ENCODE peak calls at places on chromosomes 12 and 14, in seven cellular contexts. D is IMR-90, G is neuronal stem cell, L is H9, O is H1, K is mesendoderm, E is trophoblast cell. F is an unnamed sample.

GRCh38 chr12:3604750-3605638 is 114.0 kb downstream of the PRMT8 start:
- DNase-seq in D (no peak), G (no peak), L (peak; percentile 74), O (peak; percentile 31), K (peak; percentile 58), E (no peak), F (no peak)

GRCh38 chr14:53515264-53515663 is 362.1 kb upstream of the DDHD1 start:
- DNase-seq in D (peak; percentile 37), G (no peak), L (no peak), O (no peak), K (no peak), E (no peak), F (peak; percentile 35)

GRCh38 chr12:95582230-95583058 is 31.2 kb upstream of the USP44 start:
- DNase-seq in D (peak; percentile 77), G (no peak), L (no peak), O (no peak), K (peak; percentile 49), E (no peak), F (peak; percentile 54)

GRCh38 chr12:58888131-58888783 is 32.0 kb downstream of the LRIG3 start:
- DNase-seq in D (peak; percentile 63), G (no peak), L (no peak), O (no peak), K (no peak), E (no peak), F (no peak)

GRCh38 chr14:97723834-97724770 is 926.9 kb downstream of the VRK1 start:
- DNase-seq in D (no peak), G (no peak), L (no peak), O (no peak), K (no peak), E (no peak), F (no peak)

GRCh38 chr12:88684610-88685009 is 104.3 kb upstream of the KITLG start:
- DNase-seq in D (no peak), G (no peak), L (no peak), O (no peak), K (no peak), E (no peak), F (no peak)

GRCh38 chr12:15829949-15830348 is 40.8 kb upstream of the EPS8 start:
- DNase-seq in D (peak; percentile 61), G (no peak), L (no peak), O (no peak), K (no peak), E (no peak), F (peak; percentile 18)

GRCh38 chr12:126483145-126484068 is 1418.2 kb downstream of the AACS start:
- DNase-seq in D (no peak), G (no peak), L (no peak), O (no peak), K (no peak), E (no peak), F (no peak)

GRCh38 chr12:121190523-121191031 is 19.4 kb upstream of the P2RX4 start:
- DNase-seq in D (peak; percentile 97), G (no peak), L (no peak), O (no peak), K (peak; percentile 93), E (peak; percentile 67), F (peak; percentile 94)

GRCh38 chr14:101068293-101068957 is 164.9 kb upstream of the RTL1 start:
- DNase-seq in D (no peak), G (no peak), L (peak; percentile 18), O (no peak), K (peak; percentile 20), E (no peak), F (no peak)

GRCh38 chr14:64702493-64703392 is 1.5 kb upstream of the PLEKHG3 start:
- DNase-seq in D (no peak), G (no peak), L (peak; percentile 96), O (no peak), K (peak; percentile 93), E (peak; percentile 44), F (no peak)

GRCh38 chr12:13435535-13435934 is 239.0 kb downstream of the EMP1 start:
- DNase-seq in D (no peak), G (no peak), L (peak; percentile 54), O (peak; percentile 17), K (peak; percentile 85), E (no peak), F (no peak)

GRCh38 chr12:99157946-99158345 is 489.6 kb upstream of the GARIN6 start:
- DNase-seq in D (no peak), G (no peak), L (no peak), O (no peak), K (no peak), E (no peak), F (no peak)
- H2AK5ac ChIP-seq in D (no peak overlapping the region), G (no peak overlapping the region), L (no peak overlapping the region), O (no peak overlapping the region), K (no peak overlapping the region), E (no peak overlapping the region), F (no peak overlapping the region)

DNA sequence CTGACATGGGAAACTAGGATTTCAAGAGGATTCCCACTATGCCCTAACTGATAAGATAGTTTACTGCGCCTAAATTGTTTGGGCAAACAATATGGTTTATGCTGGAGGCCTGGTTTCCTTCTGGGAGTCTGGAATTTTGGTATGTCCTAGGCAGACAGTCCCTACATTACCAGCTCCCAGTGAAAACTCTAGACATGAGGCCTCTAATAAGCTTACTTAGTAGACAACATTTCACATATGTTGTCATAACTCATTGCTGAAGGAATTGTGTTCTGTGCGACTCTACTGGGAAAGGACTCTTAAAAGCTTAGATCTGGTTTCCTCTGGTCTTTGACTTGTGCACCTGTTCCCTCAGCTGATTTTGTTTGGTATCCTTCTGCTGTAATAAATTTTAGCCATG is 18.0 kb upstream of the PRPF39 start:
- DNase-seq in D (no peak), G (no peak), L (no peak), O (no peak), K (no peak), E (no peak), F (peak; percentile 58)
- H2AK5ac ChIP-seq in D (no peak overlapping the region), G (no peak overlapping the region), L (no peak overlapping the region), O (no peak overlapping the region), K (no peak overlapping the region), E (no peak overlapping the region), F (no peak overlapping the region)

GRCh38 chr14:74161526-74162158 is 76.9 kb downstream of the LIN52 start:
- DNase-seq in D (no peak), G (no peak), L (peak; percentile 52), O (peak; percentile 13), K (peak; percentile 51), E (no peak), F (no peak)
- H2AK5ac ChIP-seq in D (no peak overlapping the region), G (no peak overlapping the region), L (no peak overlapping the region), O (no peak overlapping the region), K (no peak overlapping the region), E (no peak overlapping the region), F (no peak overlapping the region)

DNA sequence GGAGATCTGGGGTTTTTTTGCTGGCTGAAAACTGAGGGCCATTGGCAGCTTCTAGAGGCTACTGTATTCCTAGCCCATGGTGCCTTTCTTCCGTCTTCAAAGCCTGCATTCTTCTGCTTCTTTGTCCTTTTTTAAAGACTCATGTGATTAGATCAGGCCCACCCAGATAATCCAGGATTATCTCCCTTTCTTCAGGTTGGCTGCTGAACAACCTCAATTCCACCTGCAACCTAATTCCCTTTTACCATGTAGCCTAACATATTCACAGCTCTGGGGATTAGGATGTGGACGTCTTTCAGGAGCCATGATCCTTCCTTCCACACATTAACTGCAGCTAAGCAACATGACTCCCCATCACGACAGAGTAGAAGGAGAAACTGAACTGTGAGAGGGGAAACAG is 985.5 kb downstream of the DIO2 start:
- DNase-seq in D (no peak), G (peak; percentile 51), L (no peak), O (no peak), K (no peak), E (no peak), F (no peak)
- H2AK5ac ChIP-seq in D (no peak overlapping the region), G (no peak overlapping the region), L (no peak overlapping the region), O (no peak overlapping the region), K (no peak overlapping the region), E (no peak overlapping the region), F (no peak overlapping the region)

DNA sequence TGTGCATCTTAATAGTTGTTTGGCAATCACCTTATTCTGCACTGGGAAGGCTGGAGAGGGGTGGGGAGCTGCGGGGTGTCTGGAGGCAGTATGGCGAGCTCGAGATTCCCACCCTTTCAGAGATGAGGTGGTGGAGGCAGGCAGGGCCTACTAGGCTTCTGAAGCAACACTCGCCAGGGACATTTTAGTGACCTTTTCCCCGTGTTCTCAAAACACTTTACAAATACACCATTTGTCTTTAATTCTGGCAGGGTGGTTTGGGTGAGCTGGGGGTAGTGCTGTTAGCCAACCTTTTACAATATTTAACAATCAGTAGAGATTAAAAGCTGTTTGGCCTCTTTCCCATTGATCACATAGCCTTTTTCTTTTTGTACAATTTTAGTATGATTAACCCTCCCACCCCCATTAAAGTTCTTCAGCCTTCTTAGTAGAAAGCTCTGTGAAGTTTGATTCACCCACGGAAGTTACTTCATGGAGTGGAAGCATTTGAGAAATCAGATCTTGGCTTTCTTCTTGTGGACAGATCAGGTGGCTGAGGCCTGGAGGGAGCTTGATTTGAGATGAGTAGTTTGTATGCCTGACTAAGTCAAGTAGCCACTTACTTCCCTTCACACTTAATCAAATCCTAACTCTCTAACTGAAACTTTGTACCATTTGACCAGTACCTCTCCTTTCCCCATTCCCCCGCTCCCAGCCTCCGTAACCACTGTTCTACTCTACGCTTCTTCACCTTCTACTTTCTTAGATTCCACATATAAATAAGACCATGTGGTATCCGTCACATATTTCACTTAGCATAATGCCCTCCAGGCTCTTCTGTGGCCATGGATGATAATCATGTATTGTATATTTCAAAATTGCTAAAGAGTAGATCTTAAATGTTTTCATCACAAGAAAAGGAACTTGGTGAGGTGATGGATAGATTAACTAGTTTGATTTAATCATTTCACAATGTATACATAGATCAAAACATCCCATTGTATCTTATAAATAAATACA is 41.0 kb downstream of the TRAF3 start:
- DNase-seq in D (peak; percentile 54), G (no peak), L (no peak), O (no peak), K (no peak), E (no peak), F (no peak)
- H2AK5ac ChIP-seq in D (no peak overlapping the region), G (no peak overlapping the region), L (no peak overlapping the region), O (no peak overlapping the region), K (no peak overlapping the region), E (no peak overlapping the region), F (no peak overlapping the region)

GRCh38 chr14:75430106-75430505 is 2.3 kb downstream of the JDP2 start:
- DNase-seq in D (peak; percentile 59), G (no peak), L (peak; percentile 21), O (no peak), K (no peak), E (no peak), F (peak; percentile 85)
- H2AK5ac ChIP-seq in D (no peak overlapping the region), G (peak overlapping the region; percentile 13), L (no peak overlapping the region), O (no peak overlapping the region), K (no peak overlapping the region), E (no peak overlapping the region), F (no peak overlapping the region)

GRCh38 chr12:57179331-57180086 is 32.1 kb upstream of the LRP1-AS start:
- DNase-seq in D (no peak), G (no peak), L (no peak), O (no peak), K (no peak), E (no peak), F (no peak)

GRCh38 chr12:57176139-57176477 is 28.7 kb upstream of the LRP1-AS start:
- DNase-seq in D (no peak), G (no peak), L (no peak), O (no peak), K (no peak), E (no peak), F (no peak)

GRCh38 chr12:57176846-57177245 is 29.4 kb upstream of the LRP1-AS start:
- DNase-seq in D (no peak), G (no peak), L (no peak), O (no peak), K (no peak), E (no peak), F (no peak)

GRCh38 chr12:57177354-57177753 is 29.9 kb upstream of the LRP1-AS start:
- DNase-seq in D (no peak), G (no peak), L (no peak), O (no peak), K (no peak), E (no peak), F (no peak)

GRCh38 chr12:57178213-57178612 is 30.8 kb upstream of the LRP1-AS start:
- DNase-seq in D (no peak), G (no peak), L (no peak), O (no peak), K (peak; percentile 16), E (no peak), F (no peak)
- H2AK5ac ChIP-seq in D (no peak overlapping the region), G (no peak overlapping the region), L (no peak overlapping the region), O (no peak overlapping the region), K (no peak overlapping the region), E (no peak overlapping the region), F (no peak overlapping the region)